ENCODE peak calls at places on chromosomes 1 and 21, in eight cellular contexts. N is NCI-H446, V is ELF-1, B is hippocampal formation, F is T47D, Z is HCT116, X is GM13977, M is ACHN. T is an unnamed sample.

GRCh38 chr1:4305526-4306301 is 348.7 kb upstream of the AJAP1 start:
- DNase-seq in N (no peak), V (no peak), B (no peak), F (no peak), Z (no peak), X (no peak), M (no peak), T (no peak)

GRCh38 chr1:90413519-90413918 is 303.6 kb downstream of the BARHL2 start:
- DNase-seq in N (no peak), V (no peak), B (no peak), F (no peak), Z (no peak), X (no peak), M (no peak), T (no peak)

GRCh38 chr1:201760516-201760915 is 68.4 kb upstream of the IPO9 start:
- DNase-seq in N (no peak), V (no peak), B (peak; percentile 58), F (no peak), Z (no peak), X (no peak), M (no peak), T (no peak)

GRCh38 chr1:115117303-115117702 is 28.0 kb upstream of the TSPAN2 start:
- DNase-seq in N (no peak), V (peak; percentile 45), B (no peak), F (no peak), Z (no peak), X (no peak), M (no peak), T (no peak)

GRCh38 chr1:3771108-3772026 is 1.2 kb upstream of the SMIM1 start:
- DNase-seq in N (no peak), V (peak; percentile 38), B (no peak), F (no peak), Z (no peak), X (no peak), M (no peak), T (no peak)

GRCh38 chr1:50308883-50309282 is 114.4 kb downstream of the DMRTA2 start:
- DNase-seq in N (peak; percentile 4), V (peak; percentile 78), B (no peak), F (peak; percentile 47), Z (no peak), X (no peak), M (peak; percentile 39), T (no peak)

GRCh38 chr1:24847995-24848857 is 81.8 kb downstream of the RUNX3 start:
- DNase-seq in N (peak; percentile 85), V (peak; percentile 98), B (peak; percentile 81), F (peak; percentile 38), Z (peak; percentile 58), X (peak; percentile 88), M (peak; percentile 75), T (peak; percentile 98)

GRCh38 chr1:234772345-234773147 is 162.6 kb upstream of the IRF2BP2 start:
- DNase-seq in N (no peak), V (peak; percentile 91), B (no peak), F (no peak), Z (peak; percentile 97), X (peak; percentile 88), M (peak; percentile 100), T (peak; percentile 88)

GRCh38 chr1:116712510-116712909 is 41.7 kb upstream of the CD2 start:
- DNase-seq in N (no peak), V (peak; percentile 36), B (no peak), F (no peak), Z (no peak), X (no peak), M (no peak), T (no peak)

GRCh38 chr1:197958438-197958837 is 41.3 kb downstream of the LHX9 start:
- DNase-seq in N (no peak), V (no peak), B (no peak), F (no peak), Z (no peak), X (no peak), M (no peak), T (no peak)

GRCh38 chr1:89723863-89724262 is 90.9 kb downstream of the LRRC8C start:
- DNase-seq in N (peak; percentile 92), V (no peak), B (peak; percentile 13), F (no peak), Z (no peak), X (no peak), M (no peak), T (peak; percentile 84)

GRCh38 chr1:91804546-91805023 is 81.4 kb downstream of the TGFBR3 start:
- DNase-seq in N (no peak), V (no peak), B (no peak), F (no peak), Z (peak; percentile 84), X (no peak), M (no peak), T (no peak)

GRCh38 chr1:98086156-98086555 is 165.3 kb upstream of the DPYD start:
- DNase-seq in N (no peak), V (no peak), B (no peak), F (no peak), Z (no peak), X (no peak), M (peak; percentile 66), T (no peak)

GRCh38 chr1:92826792-92827191 is 5.0 kb upstream of the RPL5 start:
- DNase-seq in N (no peak), V (no peak), B (no peak), F (no peak), Z (no peak), X (no peak), M (no peak), T (no peak)

GRCh38 chr21:36985761-36986594 is 19.5 kb upstream of the HLCS start:
- DNase-seq in N (no peak), V (no peak), B (no peak), F (no peak), Z (no peak), X (no peak), M (no peak), T (no peak)

GRCh38 chr1:87712261-87712674 is 383.6 kb downstream of the LMO4 start:
- DNase-seq in N (no peak), V (peak; percentile 32), B (no peak), F (no peak), Z (peak; percentile 15), X (no peak), M (no peak), T (no peak)

GRCh38 chr1:93723101-93723500 is 41.5 kb upstream of the BCAR3 start:
- DNase-seq in N (no peak), V (peak; percentile 56), B (no peak), F (no peak), Z (no peak), X (no peak), M (no peak), T (no peak)

GRCh38 chr1:25744140-25744581 is 55.8 kb upstream of the SELENON start:
- DNase-seq in N (peak; percentile 95), V (peak; percentile 77), B (peak; percentile 31), F (peak; percentile 63), Z (peak; percentile 3), X (no peak), M (peak; percentile 49), T (peak; percentile 86)

GRCh38 chr1:96473791-96474452 is 247.7 kb upstream of the PTBP2 start:
- DNase-seq in N (no peak), V (peak; percentile 58), B (no peak), F (no peak), Z (no peak), X (no peak), M (peak; percentile 7), T (no peak)

GRCh38 chr1:114345930-114346479 is 165.0 kb downstream of the TRIM33 start:
- DNase-seq in N (peak; percentile 44), V (peak; percentile 64), B (no peak), F (no peak), Z (no peak), X (peak; percentile 45), M (no peak), T (no peak)

GRCh38 chr1:45123358-45123757 is 83.0 kb downstream of the ZSWIM5 start:
- DNase-seq in N (no peak), V (no peak), B (no peak), F (no peak), Z (no peak), X (no peak), M (no peak), T (no peak)

GRCh38 chr1:183248989-183249691 is 63.1 kb downstream of the LAMC2 start:
- DNase-seq in N (no peak), V (no peak), B (no peak), F (no peak), Z (no peak), X (no peak), M (no peak), T (no peak)

GRCh38 chr21:25464275-25464674 is 143.0 kb downstream of the MRPL39 start:
- DNase-seq in N (no peak), V (no peak), B (no peak), F (no peak), Z (no peak), X (no peak), M (no peak), T (no peak)

GRCh38 chr1:18644013-18644399 is 13.4 kb downstream of the PAX7 start:
- DNase-seq in N (no peak), V (no peak), B (no peak), F (no peak), Z (no peak), X (no peak), M (no peak), T (no peak)

GRCh38 chr1:164466429-164466828 is 92.6 kb upstream of the PBX1 start:
- DNase-seq in N (no peak), V (no peak), B (no peak), F (no peak), Z (no peak), X (no peak), M (no peak), T (no peak)

GRCh38 chr1:14538335-14538734 is 60.1 kb upstream of the KAZN start:
- DNase-seq in N (no peak), V (peak; percentile 16), B (no peak), F (no peak), Z (no peak), X (no peak), M (peak; percentile 8), T (no peak)

GRCh38 chr1:203359010-203359571 is 8.2 kb upstream of the FMOD start:
- DNase-seq in N (no peak), V (no peak), B (no peak), F (no peak), Z (no peak), X (no peak), M (no peak), T (no peak)

GRCh38 chr21:16071082-16071481 is 341.3 kb downstream of the USP25 start:
- DNase-seq in N (peak; percentile 86), V (no peak), B (peak; percentile 92), F (no peak), Z (no peak), X (no peak), M (no peak), T (peak; percentile 75)

GRCh38 chr1:193662030-193662429 is 475.6 kb upstream of the B3GALT2 start:
- DNase-seq in N (no peak), V (no peak), B (no peak), F (no peak), Z (no peak), X (no peak), M (no peak), T (no peak)

GRCh38 chr1:43764581-43764980 is 57.2 kb downstream of the ST3GAL3 start:
- DNase-seq in N (peak; percentile 38), V (peak; percentile 19), B (no peak), F (no peak), Z (no peak), X (no peak), M (no peak), T (no peak)

GRCh38 chr1:186869829-186870228 is 41.1 kb downstream of the PLA2G4A start:
- DNase-seq in N (no peak), V (no peak), B (no peak), F (no peak), Z (no peak), X (no peak), M (no peak), T (no peak)

GRCh38 chr1:199172286-199173124 is 533.7 kb downstream of the PTPRC start:
- DNase-seq in N (no peak), V (no peak), B (no peak), F (no peak), Z (no peak), X (no peak), M (no peak), T (no peak)

GRCh38 chr1:236534164-236534651 is 10.4 kb downstream of the LGALS8 start:
- DNase-seq in N (no peak), V (no peak), B (no peak), F (no peak), Z (no peak), X (no peak), M (peak; percentile 42), T (no peak)

GRCh38 chr1:43165765-43166164 is 6.3 kb downstream of the EBNA1BP2 start:
- DNase-seq in N (no peak), V (no peak), B (no peak), F (no peak), Z (no peak), X (no peak), M (no peak), T (no peak)